ENCODE peak calls at places on chromosome 1, in seven cellular contexts. One of them, this sample, is unnamed. For H3K36me3 and H3K9me3, the result is how much of the 10 kb centered on the place peaks cover.

GRCh38 chr1:158185770-158186705 is 5.3 kb downstream of the CD1D start:
- DNase-seq in PC-3: no peak
- DNase-seq in endothelial cell of umbilical vein: no peak
- DNase-seq in neuronal stem cell: no peak
- DNase-seq in heart left ventricle: no peak
- DNase-seq in heart right ventricle: no peak
- DNase-seq in colonic mucosa: no peak
- DNase-seq in this sample: no peak

GRCh38 chr1:61085191-61086086 is 3.1 kb downstream of the NFIA start:
- DNase-seq in endothelial cell of umbilical vein: peak
- DNase-seq in heart left ventricle: no peak
- DNase-seq in colonic mucosa: no peak
- DNase-seq in PC-3: peak
- DNase-seq in heart right ventricle: no peak
- DNase-seq in neuronal stem cell: no peak
- DNase-seq in this sample: no peak

GRCh38 chr1:26529655-26530539 is at the start of gene RPS6KA1:
- DNase-seq in PC-3: peak
- DNase-seq in neuronal stem cell: peak
- DNase-seq in endothelial cell of umbilical vein: peak
- DNase-seq in colonic mucosa: peak
- DNase-seq in heart right ventricle: peak
- DNase-seq in heart left ventricle: peak
- DNase-seq in this sample: peak

GRCh38 chr1:44512313-44512885 is 107.3 kb downstream of the RNF220 start:
- DNase-seq in heart left ventricle: no peak
- DNase-seq in PC-3: no peak
- DNase-seq in heart right ventricle: no peak
- DNase-seq in endothelial cell of umbilical vein: no peak
- DNase-seq in colonic mucosa: no peak
- DNase-seq in neuronal stem cell: no peak
- DNase-seq in this sample: no peak

GRCh38 chr1:169729991-169730390 is 3.9 kb downstream of the SELE start:
- DNase-seq in colonic mucosa: no peak
- DNase-seq in heart right ventricle: no peak
- DNase-seq in neuronal stem cell: no peak
- DNase-seq in endothelial cell of umbilical vein: no peak
- DNase-seq in heart left ventricle: no peak
- DNase-seq in PC-3: no peak
- DNase-seq in this sample: no peak

GRCh38 chr1:94636625-94637024 is 95.1 kb upstream of the F3 start:
- DNase-seq in heart left ventricle: no peak
- DNase-seq in endothelial cell of umbilical vein: no peak
- DNase-seq in heart right ventricle: no peak
- DNase-seq in colonic mucosa: no peak
- DNase-seq in PC-3: no peak
- DNase-seq in neuronal stem cell: no peak
- DNase-seq in this sample: no peak

GRCh38 chr1:204357551-204357950 is 2.2 kb downstream of the PLEKHA6 start:
- DNase-seq in PC-3: no peak
- DNase-seq in endothelial cell of umbilical vein: peak
- DNase-seq in neuronal stem cell: no peak
- DNase-seq in heart left ventricle: peak
- DNase-seq in heart right ventricle: peak
- DNase-seq in colonic mucosa: no peak
- DNase-seq in this sample: no peak

GRCh38 chr1:145823565-145824498 is at the start of the genes POLR3C and RNF115:
- DNase-seq in heart left ventricle: peak
- DNase-seq in PC-3: peak
- DNase-seq in heart right ventricle: peak
- DNase-seq in neuronal stem cell: peak
- DNase-seq in colonic mucosa: peak
- DNase-seq in endothelial cell of umbilical vein: peak
- DNase-seq in this sample: peak

GRCh38 chr1:227939791-227940771 is 7.7 kb downstream of the WNT9A start:
- DNase-seq in PC-3: no peak
- DNase-seq in neuronal stem cell: no peak
- DNase-seq in heart left ventricle: no peak
- DNase-seq in endothelial cell of umbilical vein: no peak
- DNase-seq in heart right ventricle: no peak
- DNase-seq in colonic mucosa: peak
- DNase-seq in this sample: peak

GRCh38 chr1:229631148-229631547 is 5.1 kb downstream of the URB2 start:
- DNase-seq in endothelial cell of umbilical vein: no peak
- DNase-seq in PC-3: no peak
- DNase-seq in heart left ventricle: no peak
- DNase-seq in neuronal stem cell: no peak
- DNase-seq in colonic mucosa: no peak
- DNase-seq in heart right ventricle: no peak
- DNase-seq in this sample: no peak

GRCh38 chr1:229625893-229626831 is at the start of the genes TAF5L and URB2:
- DNase-seq in PC-3: peak
- DNase-seq in colonic mucosa: peak
- DNase-seq in endothelial cell of umbilical vein: peak
- DNase-seq in heart right ventricle: peak
- DNase-seq in neuronal stem cell: peak
- DNase-seq in heart left ventricle: peak
- DNase-seq in this sample: peak

GRCh38 chr1:229631966-229632365 is 5.9 kb downstream of the URB2 start:
- DNase-seq in colonic mucosa: no peak
- DNase-seq in PC-3: no peak
- DNase-seq in endothelial cell of umbilical vein: no peak
- DNase-seq in heart left ventricle: no peak
- DNase-seq in neuronal stem cell: no peak
- DNase-seq in heart right ventricle: no peak
- DNase-seq in this sample: no peak

GRCh38 chr1:229627003-229627402 is 956 bp downstream of the URB2 start:
- DNase-seq in PC-3: no peak
- DNase-seq in endothelial cell of umbilical vein: peak
- DNase-seq in neuronal stem cell: no peak
- DNase-seq in colonic mucosa: no peak
- DNase-seq in heart left ventricle: no peak
- DNase-seq in heart right ventricle: no peak
- DNase-seq in this sample: no peak

DNA sequence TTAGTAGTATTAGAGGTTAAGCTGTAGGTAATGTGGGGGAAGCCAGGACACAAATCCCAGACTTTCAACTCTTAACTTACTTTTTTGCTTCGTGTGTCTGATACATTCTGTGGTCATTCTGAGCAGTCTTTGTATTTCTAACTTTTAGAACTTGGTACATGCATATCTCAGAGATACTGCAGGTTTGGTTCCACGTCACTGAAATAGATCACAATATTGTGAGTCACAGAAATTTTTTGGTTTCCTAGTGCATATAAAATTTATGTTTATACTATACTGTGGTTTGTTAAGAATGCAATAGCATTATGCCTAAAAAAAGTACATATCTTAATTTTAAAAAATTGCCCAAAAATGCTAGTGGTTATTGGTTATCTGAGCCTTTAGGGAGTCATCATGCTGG is 3.2 kb downstream of the URB2 start:
- DNase-seq in PC-3: peak
- DNase-seq in heart right ventricle: no peak
- DNase-seq in colonic mucosa: no peak
- DNase-seq in neuronal stem cell: no peak
- DNase-seq in heart left ventricle: no peak
- DNase-seq in endothelial cell of umbilical vein: no peak
- DNase-seq in this sample: no peak
- H3K36me3 ChIP-seq in PC-3: under half
- H3K36me3 ChIP-seq in heart right ventricle: under half
- H3K36me3 ChIP-seq in colonic mucosa: under half
- H3K36me3 ChIP-seq in neuronal stem cell: under half
- H3K36me3 ChIP-seq in heart left ventricle: under half
- H3K36me3 ChIP-seq in endothelial cell of umbilical vein: under half
- H3K36me3 ChIP-seq in this sample: under half

DNA sequence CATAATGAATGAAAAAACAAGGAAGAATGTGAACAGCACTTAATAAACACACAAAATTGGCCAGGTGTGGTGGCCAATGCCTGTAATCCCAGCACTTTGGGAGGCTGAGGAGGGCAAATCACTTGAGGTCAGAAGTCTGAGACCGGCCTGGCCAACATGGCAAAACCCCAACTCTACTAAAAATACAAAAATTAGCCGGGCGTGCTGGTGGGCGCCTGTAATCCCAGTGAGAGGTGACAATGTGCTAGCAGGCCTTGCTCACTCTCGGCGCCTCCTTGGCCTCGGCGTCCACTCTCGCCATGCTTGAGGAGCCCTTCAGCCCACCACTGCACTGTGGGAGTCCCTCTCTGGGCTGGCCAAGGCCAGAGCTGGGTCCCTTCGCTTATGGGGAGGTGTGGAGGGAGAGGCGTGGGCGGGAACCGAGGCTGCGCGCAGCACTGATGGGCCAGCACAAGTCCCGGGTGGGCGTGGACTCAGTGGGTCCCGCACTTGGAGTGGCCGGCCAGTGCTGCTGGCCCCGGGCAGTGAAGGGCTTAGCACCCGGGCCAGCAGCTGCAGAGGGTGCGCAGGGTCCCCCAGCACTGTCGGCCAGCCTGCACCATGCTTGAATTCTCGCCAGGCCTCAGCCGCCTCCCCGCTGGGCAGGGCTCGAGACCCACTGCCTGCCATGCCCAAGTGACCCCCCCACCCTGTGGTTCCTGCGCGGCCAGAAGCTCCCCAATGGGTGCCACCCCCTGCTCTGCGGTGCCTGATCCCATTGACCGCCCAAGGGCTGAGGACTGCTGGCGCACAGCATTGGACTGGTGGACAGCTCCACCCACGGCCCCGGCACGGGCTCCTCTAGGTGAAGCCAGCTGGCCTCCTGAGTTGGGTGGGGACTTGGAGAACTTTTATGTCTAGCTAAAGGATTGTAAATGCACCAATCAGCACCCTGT is 30.6 kb upstream of the ATG4C start:
- DNase-seq in neuronal stem cell: no peak
- DNase-seq in heart right ventricle: no peak
- DNase-seq in heart left ventricle: no peak
- DNase-seq in PC-3: no peak
- DNase-seq in colonic mucosa: no peak
- DNase-seq in endothelial cell of umbilical vein: no peak
- DNase-seq in this sample: no peak
- H3K9me3 ChIP-seq in neuronal stem cell: under half
- H3K9me3 ChIP-seq in heart right ventricle: under half
- H3K9me3 ChIP-seq in heart left ventricle: under half
- H3K9me3 ChIP-seq in PC-3: under half
- H3K9me3 ChIP-seq in colonic mucosa: under half
- H3K9me3 ChIP-seq in endothelial cell of umbilical vein: under half
- H3K9me3 ChIP-seq in this sample: under half

GRCh38 chr1:108933944-108934343 is 29.3 kb downstream of the CLCC1 start:
- DNase-seq in colonic mucosa: no peak
- DNase-seq in heart left ventricle: no peak
- DNase-seq in heart right ventricle: no peak
- DNase-seq in neuronal stem cell: no peak
- DNase-seq in endothelial cell of umbilical vein: no peak
- DNase-seq in PC-3: no peak
- DNase-seq in this sample: no peak
- H3K36me3 ChIP-seq in colonic mucosa: under half
- H3K36me3 ChIP-seq in heart left ventricle: half or more
- H3K36me3 ChIP-seq in heart right ventricle: half or more
- H3K36me3 ChIP-seq in neuronal stem cell: under half
- H3K36me3 ChIP-seq in endothelial cell of umbilical vein: under half
- H3K36me3 ChIP-seq in PC-3: half or more
- H3K36me3 ChIP-seq in this sample: under half

GRCh38 chr1:31487894-31488293 is 74.9 kb downstream of the SERINC2 start:
- DNase-seq in heart left ventricle: no peak
- DNase-seq in endothelial cell of umbilical vein: no peak
- DNase-seq in PC-3: no peak
- DNase-seq in heart right ventricle: no peak
- DNase-seq in colonic mucosa: no peak
- DNase-seq in neuronal stem cell: no peak
- DNase-seq in this sample: no peak
- H3K9me3 ChIP-seq in heart left ventricle: under half
- H3K9me3 ChIP-seq in endothelial cell of umbilical vein: under half
- H3K9me3 ChIP-seq in PC-3: under half
- H3K9me3 ChIP-seq in heart right ventricle: under half
- H3K9me3 ChIP-seq in colonic mucosa: under half
- H3K9me3 ChIP-seq in neuronal stem cell: under half
- H3K9me3 ChIP-seq in this sample: under half

GRCh38 chr1:116408803-116409720 is 36.0 kb downstream of the ATP1A1 start:
- DNase-seq in colonic mucosa: no peak
- DNase-seq in neuronal stem cell: no peak
- DNase-seq in heart right ventricle: no peak
- DNase-seq in endothelial cell of umbilical vein: no peak
- DNase-seq in PC-3: no peak
- DNase-seq in heart left ventricle: no peak
- DNase-seq in this sample: no peak
- H3K36me3 ChIP-seq in colonic mucosa: under half
- H3K36me3 ChIP-seq in neuronal stem cell: under half
- H3K36me3 ChIP-seq in heart right ventricle: under half
- H3K36me3 ChIP-seq in endothelial cell of umbilical vein: under half
- H3K36me3 ChIP-seq in PC-3: under half
- H3K36me3 ChIP-seq in heart left ventricle: under half
- H3K36me3 ChIP-seq in this sample: under half

GRCh38 chr1:156970017-156970416 is 49.6 kb downstream of the LRRC71 start:
- DNase-seq in heart left ventricle: no peak
- DNase-seq in PC-3: peak
- DNase-seq in colonic mucosa: no peak
- DNase-seq in endothelial cell of umbilical vein: no peak
- DNase-seq in heart right ventricle: no peak
- DNase-seq in neuronal stem cell: no peak
- DNase-seq in this sample: no peak
- H3K9me3 ChIP-seq in heart left ventricle: under half
- H3K9me3 ChIP-seq in PC-3: under half
- H3K9me3 ChIP-seq in colonic mucosa: under half
- H3K9me3 ChIP-seq in endothelial cell of umbilical vein: under half
- H3K9me3 ChIP-seq in heart right ventricle: under half
- H3K9me3 ChIP-seq in neuronal stem cell: under half
- H3K9me3 ChIP-seq in this sample: under half

DNA sequence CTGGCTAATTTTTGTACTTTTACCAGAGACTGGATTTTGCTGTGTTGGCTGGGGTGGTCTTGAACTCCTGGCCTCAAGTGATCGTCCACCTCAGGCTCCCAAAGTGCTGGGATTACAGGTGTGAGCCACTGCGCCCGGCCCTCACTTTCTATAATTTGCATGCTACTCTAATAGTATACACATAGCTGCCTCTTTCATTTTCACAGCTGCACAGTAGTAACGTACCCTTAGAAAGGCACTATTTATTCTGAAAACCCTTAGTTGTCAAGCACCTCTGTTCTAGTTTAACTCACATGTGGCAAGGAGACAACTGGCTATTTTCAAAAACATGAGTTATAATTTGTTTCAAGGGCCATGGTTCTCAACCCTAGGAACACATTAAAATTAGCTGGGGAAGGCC is 17.2 kb downstream of the TPM3 start:
- DNase-seq in neuronal stem cell: no peak
- DNase-seq in heart right ventricle: no peak
- DNase-seq in endothelial cell of umbilical vein: no peak
- DNase-seq in colonic mucosa: no peak
- DNase-seq in PC-3: no peak
- DNase-seq in heart left ventricle: no peak
- DNase-seq in this sample: no peak
- H3K36me3 ChIP-seq in neuronal stem cell: under half
- H3K36me3 ChIP-seq in heart right ventricle: half or more
- H3K36me3 ChIP-seq in endothelial cell of umbilical vein: under half
- H3K36me3 ChIP-seq in colonic mucosa: under half
- H3K36me3 ChIP-seq in PC-3: half or more
- H3K36me3 ChIP-seq in heart left ventricle: half or more
- H3K36me3 ChIP-seq in this sample: under half

This sample was measured in mucosa of descending colon.